ENCODE peak calls at places on chromosomes 3 and 15, in six cellular contexts. One of them, this sample, is unnamed.
A peak's percentile ranks its signal among the peaks of the same experiment; 100 is the strongest.

GRCh38 chr3:195708626-195709481 is 11.9 kb upstream of the MUC20 start:
- DNase-seq in GM12878: peak; percentile 19
- DNase-seq in fibroblast of villous mesenchyme: no peak
- DNase-seq in tibial artery: no peak
- DNase-seq in H9: no peak
- DNase-seq in mucosa of descending colon: no peak
- DNase-seq in this sample: no peak

GRCh38 chr3:127815641-127816605 is 6.4 kb downstream of the MGLL start:
- DNase-seq in H9: no peak
- DNase-seq in fibroblast of villous mesenchyme: no peak
- DNase-seq in GM12878: no peak
- DNase-seq in tibial artery: no peak
- DNase-seq in mucosa of descending colon: peak; percentile 81
- DNase-seq in this sample: no peak

GRCh38 chr15:66912001-66912400 is 153.4 kb upstream of the SMAD3 start:
- DNase-seq in H9: peak; percentile 6
- DNase-seq in fibroblast of villous mesenchyme: no peak
- DNase-seq in tibial artery: no peak
- DNase-seq in mucosa of descending colon: no peak
- DNase-seq in GM12878: no peak
- DNase-seq in this sample: no peak

GRCh38 chr3:167821248-167821805 is 85.8 kb downstream of the SERPINI1 start:
- DNase-seq in H9: no peak
- DNase-seq in GM12878: no peak
- DNase-seq in tibial artery: no peak
- DNase-seq in fibroblast of villous mesenchyme: no peak
- DNase-seq in mucosa of descending colon: no peak
- DNase-seq in this sample: no peak

GRCh38 chr3:24598691-24599090 is 104.0 kb upstream of the THRB start:
- DNase-seq in H9: no peak
- DNase-seq in fibroblast of villous mesenchyme: peak; percentile 42
- DNase-seq in mucosa of descending colon: no peak
- DNase-seq in tibial artery: no peak
- DNase-seq in GM12878: no peak
- DNase-seq in this sample: no peak

GRCh38 chr3:38165722-38166387 is 518 bp downstream of the OXSR1 start:
- DNase-seq in fibroblast of villous mesenchyme: peak; percentile 40
- DNase-seq in mucosa of descending colon: peak; percentile 84
- DNase-seq in H9: no peak
- DNase-seq in tibial artery: peak; percentile 58
- DNase-seq in GM12878: no peak
- DNase-seq in this sample: peak; percentile 78

GRCh38 chr3:151293127-151293526 is 14.8 kb upstream of the P2RY14 start:
- DNase-seq in GM12878: no peak
- DNase-seq in tibial artery: no peak
- DNase-seq in fibroblast of villous mesenchyme: no peak
- DNase-seq in mucosa of descending colon: no peak
- DNase-seq in H9: no peak
- DNase-seq in this sample: no peak

GRCh38 chr15:49494842-49495241 is 71.8 kb downstream of the FGF7 start:
- DNase-seq in GM12878: no peak
- DNase-seq in fibroblast of villous mesenchyme: no peak
- DNase-seq in H9: no peak
- DNase-seq in mucosa of descending colon: no peak
- DNase-seq in tibial artery: no peak
- DNase-seq in this sample: no peak

GRCh38 chr3:99170867-99171517 is 269.5 kb upstream of the DCBLD2 start:
- DNase-seq in GM12878: no peak
- DNase-seq in H9: no peak
- DNase-seq in tibial artery: no peak
- DNase-seq in fibroblast of villous mesenchyme: no peak
- DNase-seq in mucosa of descending colon: no peak
- DNase-seq in this sample: no peak

GRCh38 chr15:83571820-83572707 is 81.9 kb upstream of the ADAMTSL3 start:
- DNase-seq in GM12878: no peak
- DNase-seq in fibroblast of villous mesenchyme: peak; percentile 34
- DNase-seq in tibial artery: no peak
- DNase-seq in mucosa of descending colon: no peak
- DNase-seq in H9: no peak
- DNase-seq in this sample: no peak

GRCh38 chr15:89740137-89740536 is 10.9 kb downstream of the MESP1 start:
- DNase-seq in tibial artery: no peak
- DNase-seq in mucosa of descending colon: no peak
- DNase-seq in fibroblast of villous mesenchyme: peak; percentile 83
- DNase-seq in GM12878: peak; percentile 43
- DNase-seq in H9: peak; percentile 85
- DNase-seq in this sample: no peak

GRCh38 chr3:184381261-184382224 is 1.7 kb downstream of the CHRD start:
- DNase-seq in tibial artery: peak; percentile 51
- DNase-seq in mucosa of descending colon: no peak
- DNase-seq in H9: no peak
- DNase-seq in GM12878: no peak
- DNase-seq in fibroblast of villous mesenchyme: no peak
- DNase-seq in this sample: no peak

GRCh38 chr3:73669268-73669667 is 44.5 kb upstream of the PDZRN3 start:
- DNase-seq in H9: no peak
- DNase-seq in fibroblast of villous mesenchyme: peak; percentile 61
- DNase-seq in GM12878: no peak
- DNase-seq in tibial artery: no peak
- DNase-seq in mucosa of descending colon: no peak
- DNase-seq in this sample: no peak

GRCh38 chr3:37096292-37096691 is 78.1 kb downstream of the LRRFIP2 start:
- DNase-seq in GM12878: no peak
- DNase-seq in tibial artery: no peak
- DNase-seq in fibroblast of villous mesenchyme: peak; percentile 55
- DNase-seq in H9: no peak
- DNase-seq in mucosa of descending colon: no peak
- DNase-seq in this sample: no peak

GRCh38 chr15:29685156-29686078 is 136.9 kb downstream of the TJP1 start:
- DNase-seq in mucosa of descending colon: no peak
- DNase-seq in tibial artery: no peak
- DNase-seq in GM12878: no peak
- DNase-seq in H9: no peak
- DNase-seq in fibroblast of villous mesenchyme: no peak
- DNase-seq in this sample: no peak

GRCh38 chr3:69012836-69013255 is 638 bp downstream of the EOGT start:
- DNase-seq in tibial artery: peak; percentile 46
- DNase-seq in mucosa of descending colon: no peak
- DNase-seq in fibroblast of villous mesenchyme: peak; percentile 66
- DNase-seq in GM12878: no peak
- DNase-seq in H9: peak; percentile 61
- DNase-seq in this sample: no peak

GRCh38 chr3:50192689-50193141 is 1.3 kb downstream of the GNAT1 start:
- DNase-seq in mucosa of descending colon: peak; percentile 85
- DNase-seq in GM12878: peak; percentile 16
- DNase-seq in tibial artery: peak; percentile 62
- DNase-seq in fibroblast of villous mesenchyme: peak; percentile 60
- DNase-seq in H9: peak; percentile 87
- DNase-seq in this sample: peak; percentile 87

GRCh38 chr15:61119556-61119955 is 109.5 kb downstream of the RORA start:
- DNase-seq in tibial artery: no peak
- DNase-seq in mucosa of descending colon: no peak
- DNase-seq in H9: no peak
- DNase-seq in GM12878: no peak
- DNase-seq in fibroblast of villous mesenchyme: no peak
- DNase-seq in this sample: no peak

GRCh38 chr15:63362873-63363272 is 18.8 kb downstream of the CA12 start:
- DNase-seq in GM12878: no peak
- DNase-seq in mucosa of descending colon: no peak
- DNase-seq in tibial artery: no peak
- DNase-seq in fibroblast of villous mesenchyme: no peak
- DNase-seq in H9: no peak
- DNase-seq in this sample: no peak

GRCh38 chr3:30453364-30454039 is 152.9 kb upstream of the TGFBR2 start:
- DNase-seq in mucosa of descending colon: no peak
- DNase-seq in GM12878: no peak
- DNase-seq in tibial artery: no peak
- DNase-seq in fibroblast of villous mesenchyme: no peak
- DNase-seq in H9: no peak
- DNase-seq in this sample: no peak

GRCh38 chr15:43316007-43316968 is 14.1 kb downstream of the LCMT2 start:
- DNase-seq in tibial artery: no peak
- DNase-seq in H9: no peak
- DNase-seq in fibroblast of villous mesenchyme: peak; percentile 82
- DNase-seq in mucosa of descending colon: no peak
- DNase-seq in GM12878: no peak
- DNase-seq in this sample: no peak

GRCh38 chr3:122745365-122746021 is 48.1 kb downstream of the HSPBAP1 start:
- DNase-seq in fibroblast of villous mesenchyme: peak; percentile 81
- DNase-seq in H9: no peak
- DNase-seq in mucosa of descending colon: no peak
- DNase-seq in GM12878: no peak
- DNase-seq in tibial artery: no peak
- DNase-seq in this sample: no peak

GRCh38 chr15:85284497-85284896 is 95.9 kb upstream of the AKAP13 start:
- DNase-seq in mucosa of descending colon: no peak
- DNase-seq in H9: no peak
- DNase-seq in tibial artery: no peak
- DNase-seq in fibroblast of villous mesenchyme: no peak
- DNase-seq in GM12878: peak; percentile 27
- DNase-seq in this sample: no peak

GRCh38 chr3:105094588-105094987 is 272.1 kb upstream of the ALCAM start:
- DNase-seq in GM12878: no peak
- DNase-seq in tibial artery: no peak
- DNase-seq in H9: no peak
- DNase-seq in fibroblast of villous mesenchyme: no peak
- DNase-seq in mucosa of descending colon: no peak
- DNase-seq in this sample: no peak

GRCh38 chr3:57896691-57897090 is 111.5 kb upstream of the FLNB start:
- DNase-seq in H9: no peak
- DNase-seq in fibroblast of villous mesenchyme: no peak
- DNase-seq in tibial artery: no peak
- DNase-seq in mucosa of descending colon: no peak
- DNase-seq in GM12878: no peak
- DNase-seq in this sample: no peak

GRCh38 chr3:172129868-172130751 is 90.7 kb downstream of the FNDC3B start:
- DNase-seq in H9: no peak
- DNase-seq in fibroblast of villous mesenchyme: peak; percentile 99
- DNase-seq in mucosa of descending colon: peak; percentile 69
- DNase-seq in GM12878: no peak
- DNase-seq in tibial artery: peak; percentile 96
- DNase-seq in this sample: no peak

GRCh38 chr3:123300056-123300455 is 98.3 kb downstream of the SEC22A start:
- DNase-seq in H9: no peak
- DNase-seq in fibroblast of villous mesenchyme: no peak
- DNase-seq in mucosa of descending colon: no peak
- DNase-seq in GM12878: no peak
- DNase-seq in tibial artery: peak; percentile 14
- DNase-seq in this sample: no peak

GRCh38 chr15:56475351-56475750 is 10.4 kb upstream of the MNS1 start:
- DNase-seq in mucosa of descending colon: no peak
- DNase-seq in GM12878: no peak
- DNase-seq in fibroblast of villous mesenchyme: no peak
- DNase-seq in tibial artery: no peak
- DNase-seq in H9: no peak
- DNase-seq in this sample: no peak

GRCh38 chr3:775178-775885 is 317.5 kb upstream of the CNTN6 start:
- DNase-seq in GM12878: no peak
- DNase-seq in fibroblast of villous mesenchyme: no peak
- DNase-seq in H9: no peak
- DNase-seq in mucosa of descending colon: no peak
- DNase-seq in tibial artery: no peak
- DNase-seq in this sample: no peak

GRCh38 chr15:66940368-66940767 is 125.0 kb upstream of the SMAD3 start:
- DNase-seq in tibial artery: peak; percentile 8
- DNase-seq in H9: no peak
- DNase-seq in GM12878: peak; percentile 76
- DNase-seq in fibroblast of villous mesenchyme: no peak
- DNase-seq in mucosa of descending colon: no peak
- DNase-seq in this sample: no peak

GRCh38 chr3:159797771-159798170 is 190.9 kb upstream of the IL12A start:
- DNase-seq in mucosa of descending colon: no peak
- DNase-seq in GM12878: no peak
- DNase-seq in H9: no peak
- DNase-seq in tibial artery: no peak
- DNase-seq in fibroblast of villous mesenchyme: no peak
- DNase-seq in this sample: no peak

GRCh38 chr15:76905855-76906254 is 715 bp upstream of the SCAPER start:
- DNase-seq in GM12878: no peak
- DNase-seq in H9: no peak
- DNase-seq in mucosa of descending colon: no peak
- DNase-seq in tibial artery: no peak
- DNase-seq in fibroblast of villous mesenchyme: no peak
- DNase-seq in this sample: no peak
- TF ChIP-seq CTCF in GM12878: no peak
- TF ChIP-seq CTCF in H9: no peak
- TF ChIP-seq CTCF in mucosa of descending colon: no peak
- TF ChIP-seq CTCF in tibial artery: no peak
- TF ChIP-seq CTCF in fibroblast of villous mesenchyme: no peak
- TF ChIP-seq CTCF in this sample: no peak

GRCh38 chr15:78540955-78541743 is 905 bp downstream of the PSMA4 start:
- DNase-seq in fibroblast of villous mesenchyme: peak; percentile 36
- DNase-seq in GM12878: no peak
- DNase-seq in mucosa of descending colon: no peak
- DNase-seq in tibial artery: no peak
- DNase-seq in H9: no peak
- DNase-seq in this sample: no peak

GRCh38 chr15:78538358-78538757 is 1.9 kb upstream of the PSMA4 start:
- DNase-seq in H9: no peak
- DNase-seq in tibial artery: no peak
- DNase-seq in GM12878: no peak
- DNase-seq in fibroblast of villous mesenchyme: no peak
- DNase-seq in mucosa of descending colon: no peak
- DNase-seq in this sample: no peak

GRCh38 chr15:78542647-78543046 is 2.4 kb downstream of the PSMA4 start:
- DNase-seq in GM12878: no peak
- DNase-seq in H9: no peak
- DNase-seq in tibial artery: no peak
- DNase-seq in mucosa of descending colon: no peak
- DNase-seq in fibroblast of villous mesenchyme: no peak
- DNase-seq in this sample: no peak

GRCh38 chr15:78541744-78542034 is 1.4 kb downstream of the PSMA4 start:
- DNase-seq in fibroblast of villous mesenchyme: no peak
- DNase-seq in tibial artery: no peak
- DNase-seq in H9: no peak
- DNase-seq in mucosa of descending colon: no peak
- DNase-seq in GM12878: no peak
- DNase-seq in this sample: no peak

GRCh38 chr15:78540135-78540954 is at the start of gene PSMA4:
- DNase-seq in mucosa of descending colon: peak; percentile 96
- DNase-seq in fibroblast of villous mesenchyme: peak; percentile 87
- DNase-seq in tibial artery: peak; percentile 91
- DNase-seq in GM12878: peak; percentile 68
- DNase-seq in H9: peak; percentile 90
- DNase-seq in this sample: peak; percentile 95
- TF ChIP-seq CTCF in mucosa of descending colon: no peak
- TF ChIP-seq CTCF in fibroblast of villous mesenchyme: no peak
- TF ChIP-seq CTCF in tibial artery: peak; percentile 31
- TF ChIP-seq CTCF in GM12878: no peak
- TF ChIP-seq CTCF in H9: peak; percentile 26
- TF ChIP-seq CTCF in this sample: peak; percentile 36

GRCh38 chr15:70584838-70585706 is 178.3 kb downstream of the UACA start:
- DNase-seq in tibial artery: no peak
- DNase-seq in fibroblast of villous mesenchyme: no peak
- DNase-seq in mucosa of descending colon: no peak
- DNase-seq in GM12878: no peak
- DNase-seq in H9: peak; percentile 83
- DNase-seq in this sample: peak; percentile 83
- TF ChIP-seq CTCF in tibial artery: no peak
- TF ChIP-seq CTCF in fibroblast of villous mesenchyme: peak; percentile 59
- TF ChIP-seq CTCF in mucosa of descending colon: no peak
- TF ChIP-seq CTCF in GM12878: no peak
- TF ChIP-seq CTCF in H9: peak; percentile 84
- TF ChIP-seq CTCF in this sample: peak; percentile 81

GRCh38 chr15:70437882-70438331 is 325.5 kb downstream of the UACA start:
- DNase-seq in H9: peak; percentile 53
- DNase-seq in GM12878: no peak
- DNase-seq in tibial artery: no peak
- DNase-seq in mucosa of descending colon: no peak
- DNase-seq in fibroblast of villous mesenchyme: no peak
- DNase-seq in this sample: no peak
- TF ChIP-seq CTCF in H9: peak; percentile 51
- TF ChIP-seq CTCF in GM12878: no peak
- TF ChIP-seq CTCF in tibial artery: no peak
- TF ChIP-seq CTCF in mucosa of descending colon: no peak
- TF ChIP-seq CTCF in fibroblast of villous mesenchyme: no peak
- TF ChIP-seq CTCF in this sample: no peak

This sample was measured in type B pancreatic cell.